ENCODE peak calls at places on chromosomes 4 and X, in four cellular contexts. K is IMR-90, D is skeletal muscle cell, V is HCT116. Q is an unnamed sample.

GRCh38 chrX:119726900-119727555 is 31.4 kb upstream of the SOWAHD start:
- DNase-seq in K (no peak), D (no peak), V (no peak), Q (no peak)

GRCh38 chr4:149173241-149174013 is 642.2 kb downstream of the IQCM start:
- DNase-seq in K (peak; percentile 65), D (peak; percentile 26), V (no peak), Q (no peak)

GRCh38 chr4:1170156-1170804 is 2.1 kb downstream of the SPON2 start:
- DNase-seq in K (no peak), D (no peak), V (no peak), Q (no peak)

GRCh38 chrX:55908685-55909212 is 191.2 kb downstream of the RRAGB start:
- DNase-seq in K (no peak), D (no peak), V (no peak), Q (peak; percentile 8)

GRCh38 chr4:126899382-126899801 is 733.4 kb upstream of the INTU start:
- DNase-seq in K (peak; percentile 94), D (peak; percentile 83), V (peak; percentile 32), Q (no peak)

GRCh38 chr4:92864176-92864575 is 560.4 kb downstream of the GRID2 start:
- DNase-seq in K (no peak), D (no peak), V (no peak), Q (no peak)

GRCh38 chr4:113094327-113094726 is 44.9 kb downstream of the ANK2 start:
- DNase-seq in K (no peak), D (no peak), V (no peak), Q (no peak)

GRCh38 chr4:1192493-1193205 is 20.3 kb upstream of the SPON2 start:
- DNase-seq in K (no peak), D (no peak), V (no peak), Q (no peak)

GRCh38 chr4:118352843-118353373 is at the start of gene PRSS12:
- DNase-seq in K (peak; percentile 75), D (no peak), V (peak; percentile 57), Q (peak; percentile 94)

GRCh38 chrX:27391601-27392000 is 71.5 kb downstream of the PPP4R3C start:
- DNase-seq in K (no peak), D (no peak), V (no peak), Q (no peak)

GRCh38 chrX:112512509-112512908 is 167.2 kb downstream of the LHFPL1 start:
- DNase-seq in K (peak; percentile 4), D (no peak), V (peak; percentile 0), Q (no peak)

GRCh38 chr4:128455076-128455345 is 167.4 kb upstream of the PGRMC2 start:
- DNase-seq in K (no peak), D (no peak), V (no peak), Q (no peak)

GRCh38 chr4:128451270-128451905 is 163.8 kb upstream of the PGRMC2 start:
- DNase-seq in K (no peak), D (no peak), V (no peak), Q (no peak)

GRCh38 chr4:128452415-128452814 is 164.8 kb upstream of the PGRMC2 start:
- DNase-seq in K (no peak), D (no peak), V (no peak), Q (no peak)

GRCh38 chr4:128455480-128455879 is 167.9 kb upstream of the PGRMC2 start:
- DNase-seq in K (no peak), D (no peak), V (no peak), Q (no peak)

GRCh38 chr4:128454281-128455075 is 166.9 kb upstream of the PGRMC2 start:
- DNase-seq in K (peak; percentile 97), D (peak; percentile 91), V (peak; percentile 75), Q (peak; percentile 83)
- H3K4me3 ChIP-seq in K (peak overlapping the region; percentile 10), D (peak overlapping the region; percentile 17), V (no peak overlapping the region), Q (no peak overlapping the region)

GRCh38 chrX:40931921-40932320 is 153.3 kb upstream of the USP9X start:
- DNase-seq in K (no peak), D (no peak), V (no peak), Q (no peak)

GRCh38 chrX:40936827-40937226 is 148.4 kb upstream of the USP9X start:
- DNase-seq in K (no peak), D (no peak), V (no peak), Q (no peak)

GRCh38 chrX:40928076-40928475 is 157.2 kb upstream of the USP9X start:
- DNase-seq in K (no peak), D (no peak), V (no peak), Q (no peak)

GRCh38 chrX:40938418-40938817 is 146.8 kb upstream of the USP9X start:
- DNase-seq in K (peak; percentile 46), D (no peak), V (no peak), Q (no peak)

DNA sequence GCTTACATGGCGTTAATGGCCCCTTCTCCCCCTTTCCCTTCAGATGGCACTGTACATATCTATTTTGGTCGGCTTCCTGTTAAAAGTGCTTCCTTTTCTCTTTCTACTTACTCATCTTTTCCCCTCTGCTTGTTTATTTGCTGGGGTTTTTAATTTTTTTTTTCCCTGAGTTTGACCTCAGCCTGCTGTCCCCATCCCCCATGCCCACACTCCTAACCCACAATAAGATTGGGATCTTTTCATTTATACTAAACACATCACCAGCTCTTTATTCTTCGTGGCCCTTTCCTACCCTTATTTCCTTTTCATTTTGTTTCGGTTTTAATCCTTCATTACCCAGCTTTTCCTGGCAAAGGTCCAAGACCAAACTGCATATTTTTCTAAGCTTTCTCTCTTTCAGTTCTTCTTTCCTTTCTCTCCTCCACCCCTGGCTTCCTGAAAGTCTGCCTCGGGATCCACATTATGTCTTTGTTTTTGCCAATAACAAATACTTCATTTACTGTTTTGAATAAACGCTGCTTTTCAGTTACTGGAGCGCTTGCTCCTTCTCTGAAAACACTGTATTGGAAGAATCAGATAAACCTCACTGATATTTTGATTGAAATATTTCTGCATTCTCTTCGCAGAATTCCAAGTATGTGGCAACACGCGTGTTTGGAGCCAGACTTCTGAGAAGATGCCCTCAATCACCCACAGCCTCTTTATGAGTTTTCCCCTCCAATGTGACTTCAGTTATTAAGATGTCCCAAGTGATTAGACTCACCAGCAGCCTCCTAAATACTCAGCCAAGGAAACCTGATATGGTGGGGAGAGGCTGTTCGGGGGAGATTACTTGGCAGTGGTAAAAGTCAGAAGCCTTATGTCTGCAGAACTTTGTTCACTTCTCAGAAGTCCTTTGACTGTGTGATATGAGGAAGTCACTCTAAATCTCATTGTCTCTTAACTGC is 151.8 kb upstream of the USP9X start:
- DNase-seq in K (peak; percentile 65), D (peak; percentile 72), V (no peak), Q (peak; percentile 60)
- H3K4me3 ChIP-seq in K (peak overlapping the region; percentile 35), D (peak overlapping the region; percentile 27), V (no peak overlapping the region), Q (no peak overlapping the region)

GRCh38 chr4:36283912-36284465 is 2.6 kb downstream of the DTHD1 start:
- DNase-seq in K (no peak), D (no peak), V (no peak), Q (no peak)

GRCh38 chr4:36281384-36282106 is at the start of gene DTHD1:
- DNase-seq in K (no peak), D (no peak), V (no peak), Q (no peak)

GRCh38 chr4:36286481-36286871 is 5.1 kb downstream of the DTHD1 start:
- DNase-seq in K (no peak), D (no peak), V (no peak), Q (no peak)

GRCh38 chr4:36288727-36289126 is 7.3 kb downstream of the DTHD1 start:
- DNase-seq in K (peak; percentile 3), D (no peak), V (no peak), Q (no peak)

DNA sequence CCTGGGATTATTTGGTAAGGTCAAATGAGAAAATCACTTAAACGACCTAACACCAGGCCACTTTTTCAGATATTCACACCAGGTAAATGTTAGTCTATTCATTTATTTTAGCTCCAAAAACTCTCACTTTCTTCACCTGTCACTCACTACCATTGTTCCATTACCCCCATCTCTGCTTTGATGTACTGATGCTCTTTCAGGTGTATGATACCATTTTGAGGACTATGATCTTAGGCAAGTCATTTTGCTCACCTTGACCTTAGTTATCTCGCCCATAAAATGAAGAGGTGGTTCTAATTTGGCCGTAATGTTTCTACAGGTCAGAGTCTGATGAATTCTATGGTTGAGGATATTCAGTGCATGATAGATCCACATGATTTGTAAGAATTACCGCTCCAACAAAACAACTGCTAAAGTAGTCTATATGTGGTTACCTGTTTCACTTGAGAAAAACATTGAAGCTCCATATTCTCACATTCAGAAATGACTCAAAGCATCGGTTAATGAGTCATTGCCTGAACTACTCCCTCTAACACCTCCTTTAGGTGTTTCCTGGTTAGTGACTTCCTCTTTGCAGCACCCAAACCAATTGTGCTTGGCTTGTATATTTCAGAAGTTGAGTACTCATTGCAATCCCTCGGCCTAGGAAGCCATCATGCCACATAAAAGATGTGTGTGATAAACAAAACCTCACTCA is 4.5 kb downstream of the DTHD1 start:
- DNase-seq in K (no peak), D (no peak), V (peak; percentile 15), Q (no peak)
- H3K4me3 ChIP-seq in K (no peak overlapping the region), D (no peak overlapping the region), V (no peak overlapping the region), Q (no peak overlapping the region)

DNA sequence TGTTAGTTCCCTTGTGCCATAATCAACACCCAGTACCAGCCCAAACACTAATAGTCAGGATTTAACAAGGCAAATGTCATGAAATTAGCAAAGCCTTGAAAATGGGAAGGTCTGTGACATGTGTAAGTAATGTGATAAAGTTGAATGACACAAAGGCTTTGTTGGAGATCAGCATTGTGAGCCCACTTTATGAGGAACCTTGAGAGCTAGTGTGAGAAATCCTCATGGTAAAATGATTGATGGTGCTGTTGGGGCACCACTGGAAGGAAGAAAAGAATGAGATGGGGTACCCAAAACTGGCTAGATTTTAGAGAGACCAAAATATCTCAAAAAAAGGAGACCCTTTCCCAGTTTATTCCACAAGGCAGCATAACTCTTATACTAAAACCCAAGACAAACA is 3.3 kb upstream of the LIN54 start:
- DNase-seq in K (no peak), D (no peak), V (no peak), Q (no peak)
- H3K4me3 ChIP-seq in K (no peak overlapping the region), D (no peak overlapping the region), V (no peak overlapping the region), Q (no peak overlapping the region)

GRCh38 chr4:121712001-121712655 is 15.3 kb upstream of the ANXA5 start:
- DNase-seq in K (no peak), D (no peak), V (no peak), Q (no peak)
- H3K4me3 ChIP-seq in K (no peak overlapping the region), D (no peak overlapping the region), V (peak overlapping the region; percentile 20), Q (no peak overlapping the region)